ENCODE peak calls at places on chromosomes 1 and 21, in six cellular contexts. E, M, Z, J, U and S are unnamed samples.

GRCh38 chr1:15858069-15858670 is 10.7 kb downstream of the SPEN start:
- DNase-seq in E (no peak), M (no peak), Z (no peak), J (no peak), U (no peak), S (no peak)

GRCh38 chr1:212749924-212750535 is 41.5 kb downstream of the NSL1 start:
- DNase-seq in E (peak; percentile 70), M (no peak), Z (peak; percentile 47), J (no peak), U (peak; percentile 82), S (peak; percentile 50)

GRCh38 chr1:243490748-243491686 is 235.2 kb downstream of the SDCCAG8 start:
- DNase-seq in E (no peak), M (no peak), Z (no peak), J (no peak), U (peak; percentile 95), S (no peak)

GRCh38 chr1:44670751-44671640 is 3.3 kb downstream of the TMEM53 start:
- DNase-seq in E (no peak), M (peak; percentile 62), Z (no peak), J (no peak), U (no peak), S (no peak)

GRCh38 chr1:109979489-109980091 is 5.0 kb upstream of the AHCYL1 start:
- DNase-seq in E (no peak), M (no peak), Z (no peak), J (peak; percentile 22), U (peak; percentile 79), S (no peak)

GRCh38 chr1:67213164-67213563 is 46.9 kb downstream of the IL23R start:
- DNase-seq in E (peak; percentile 74), M (no peak), Z (no peak), J (no peak), U (peak; percentile 24), S (peak; percentile 54)

GRCh38 chr1:25805863-25806225 is 5.9 kb downstream of the SELENON start:
- DNase-seq in E (no peak), M (peak; percentile 80), Z (no peak), J (no peak), U (peak; percentile 69), S (no peak)

GRCh38 chr1:162003061-162003824 is 20.4 kb downstream of the OLFML2B start:
- DNase-seq in E (no peak), M (no peak), Z (no peak), J (no peak), U (peak; percentile 99), S (no peak)

GRCh38 chr21:31873696-31874599 is 1.1 kb downstream of the HUNK start:
- DNase-seq in E (peak; percentile 82), M (peak; percentile 78), Z (no peak), J (peak; percentile 85), U (peak; percentile 39), S (peak; percentile 11)

GRCh38 chr1:112735752-112736151 is 20.6 kb upstream of the PPM1J start:
- DNase-seq in E (no peak), M (no peak), Z (no peak), J (no peak), U (peak; percentile 67), S (no peak)

DNA sequence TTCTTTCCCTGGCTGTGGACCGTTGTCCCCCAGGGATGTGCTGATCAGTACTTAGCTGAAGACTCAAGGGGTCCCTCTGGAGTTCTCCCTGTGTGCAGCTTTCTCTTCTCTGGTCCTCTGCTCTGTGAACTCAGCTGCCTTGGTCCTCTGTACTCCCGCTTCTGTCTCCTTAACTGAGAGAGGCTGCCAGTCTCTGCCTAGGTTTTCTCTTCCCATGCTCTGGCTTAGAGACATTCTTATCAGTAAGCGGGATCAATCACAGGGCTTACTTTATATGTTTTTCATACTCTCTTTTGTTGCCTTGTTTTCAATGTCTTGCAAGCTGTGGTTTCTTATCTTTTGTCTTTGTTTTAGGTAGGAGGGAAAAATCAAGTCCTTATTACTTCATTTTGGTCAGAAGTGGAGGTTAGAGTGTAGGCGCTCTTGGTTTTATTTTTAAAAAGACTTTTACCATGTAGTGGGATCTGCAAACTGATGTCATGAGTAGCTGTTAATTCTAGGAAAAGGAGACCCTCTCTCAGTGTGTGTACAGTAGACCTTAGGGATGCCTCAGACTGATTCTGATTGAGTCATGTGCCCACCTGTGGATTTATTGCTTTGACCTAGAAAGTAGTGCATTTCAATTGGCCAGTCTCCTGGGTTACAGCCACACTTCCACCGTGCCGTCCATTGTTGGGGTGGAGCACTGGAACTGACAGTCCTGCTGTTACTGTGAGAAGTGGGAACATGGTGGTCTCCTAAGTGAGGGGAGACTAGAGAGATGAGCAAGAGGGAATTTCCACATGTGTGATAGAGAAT is 46.6 kb downstream of the TTC3 start:
- DNase-seq in E (peak; percentile 67), M (no peak), Z (no peak), J (no peak), U (no peak), S (no peak)
- TF ChIP-seq CTCF in E (peak; percentile 44), M (no peak), Z (no peak), J (no peak), U (no peak), S (no peak)

GRCh38 chr21:41509206-41509496 is 1.2 kb upstream of the TMPRSS2 start:
- DNase-seq in E (no peak), M (no peak), Z (no peak), J (peak; percentile 39), U (no peak), S (no peak)

GRCh38 chr21:41506005-41506404 is 2.0 kb downstream of the TMPRSS2 start:
- DNase-seq in E (no peak), M (no peak), Z (no peak), J (no peak), U (no peak), S (no peak)

GRCh38 chr21:41506526-41507520 is 1.1 kb downstream of the TMPRSS2 start:
- DNase-seq in E (peak; percentile 74), M (no peak), Z (no peak), J (peak; percentile 69), U (no peak), S (no peak)

GRCh38 chr21:41508415-41509205 is 652 bp upstream of the TMPRSS2 start:
- DNase-seq in E (no peak), M (no peak), Z (no peak), J (peak; percentile 42), U (no peak), S (no peak)

GRCh38 chr21:41507521-41508414 is at the start of gene TMPRSS2:
- DNase-seq in E (peak; percentile 72), M (no peak), Z (no peak), J (peak; percentile 93), U (no peak), S (no peak)
- H3K4me3 ChIP-seq in E (peak within 1 kb of the TSS; percentile 68), M (no peak within 1 kb of the TSS), Z (peak within 1 kb of the TSS; percentile 81), J (peak within 1 kb of the TSS; percentile 61), U (no peak within 1 kb of the TSS), S (no peak within 1 kb of the TSS)

GRCh38 chr1:29691499-29691898 is 455.2 kb downstream of the PTPRU start:
- DNase-seq in E (no peak), M (no peak), Z (no peak), J (no peak), U (no peak), S (no peak)

GRCh38 chr1:29688477-29689365 is 452.4 kb downstream of the PTPRU start:
- DNase-seq in E (no peak), M (no peak), Z (no peak), J (no peak), U (peak; percentile 74), S (no peak)

GRCh38 chr1:29687601-29688244 is 451.4 kb downstream of the PTPRU start:
- DNase-seq in E (no peak), M (no peak), Z (no peak), J (no peak), U (peak; percentile 71), S (no peak)

GRCh38 chr1:29690156-29690555 is 453.8 kb downstream of the PTPRU start:
- DNase-seq in E (no peak), M (no peak), Z (no peak), J (no peak), U (no peak), S (no peak)

GRCh38 chr1:29689372-29690030 is 453.2 kb downstream of the PTPRU start:
- DNase-seq in E (no peak), M (no peak), Z (no peak), J (no peak), U (no peak), S (no peak)
- TF ChIP-seq CTCF in E (no peak), M (no peak), Z (peak; percentile 51), J (no peak), U (no peak), S (no peak)

GRCh38 chr1:208052926-208053407 is 142.0 kb upstream of the CD34 start:
- DNase-seq in E (no peak), M (no peak), Z (no peak), J (no peak), U (no peak), S (no peak)

GRCh38 chr1:208054885-208055507 is 144.1 kb upstream of the CD34 start:
- DNase-seq in E (no peak), M (no peak), Z (no peak), J (no peak), U (no peak), S (no peak)

GRCh38 chr1:208053661-208054060 is 142.7 kb upstream of the CD34 start:
- DNase-seq in E (no peak), M (no peak), Z (no peak), J (no peak), U (no peak), S (no peak)

GRCh38 chr1:208055535-208055934 is 144.6 kb upstream of the CD34 start:
- DNase-seq in E (no peak), M (no peak), Z (peak; percentile 78), J (no peak), U (no peak), S (no peak)

DNA sequence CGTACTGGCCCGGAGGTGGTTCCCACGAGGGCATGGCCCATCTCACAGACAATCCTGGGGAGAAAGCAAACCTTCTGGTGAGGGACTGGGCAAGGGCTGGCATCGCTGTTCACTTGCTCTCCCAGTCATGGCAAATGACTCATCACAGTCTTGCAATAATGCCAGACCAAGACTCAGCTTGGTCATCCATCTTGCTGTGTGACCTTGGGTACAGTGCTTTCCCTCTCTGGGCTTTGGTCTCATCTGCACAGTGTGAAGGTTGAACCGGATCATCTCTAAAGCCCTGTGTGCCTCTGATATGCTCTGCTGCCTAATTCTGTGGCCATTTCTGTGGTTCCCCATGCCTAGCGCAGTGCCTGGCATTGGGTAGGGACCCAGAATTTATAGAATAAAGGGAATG is 143.6 kb upstream of the CD34 start:
- DNase-seq in E (no peak), M (no peak), Z (no peak), J (no peak), U (peak; percentile 20), S (no peak)
- H3K4me3 ChIP-seq in E (no peak overlapping the region), M (no peak overlapping the region), Z (no peak overlapping the region), J (no peak overlapping the region), U (no peak overlapping the region), S (no peak overlapping the region)